ENCODE peak calls at places on chromosomes 11 and 22, in ten cellular contexts. Z is choroid plexus epithelial cell, W is foreskin fibroblast, V is pancreas, L is thoracic aorta, J is HepG2, U is colonic mucosa, F is mammary epithelial cell, M is endothelial cell, X is lower leg skin. E is an unnamed sample.

GRCh38 chr22:30214703-30215405 is 31.7 kb downstream of the LIF start:
- DNase-seq in Z (no peak), W (no peak), V (no peak), L (no peak), J (no peak), U (no peak), F (peak), M (no peak), X (no peak), E (no peak)

GRCh38 chr11:116333193-116333592 is 439.6 kb downstream of the BUD13 start:
- DNase-seq in Z (no peak), W (no peak), V (no peak), L (no peak), J (no peak), U (no peak), F (no peak), M (no peak), X (no peak), E (no peak)

GRCh38 chr11:122869622-122870021 is 12.9 kb upstream of the JHY start:
- DNase-seq in Z (no peak), W (no peak), V (no peak), L (no peak), J (no peak), U (no peak), F (peak), M (no peak), X (no peak), E (no peak)

GRCh38 chr22:49677495-49677889 is 150.2 kb downstream of the BRD1 start:
- DNase-seq in Z (no peak), W (no peak), V (no peak), L (no peak), J (no peak), U (no peak), F (no peak), M (no peak), X (no peak), E (peak)

GRCh38 chr11:20193307-20193706 is 33.0 kb upstream of the DBX1 start:
- DNase-seq in Z (no peak), W (no peak), V (no peak), L (no peak), J (no peak), U (no peak), F (no peak), M (no peak), X (no peak), E (no peak)

GRCh38 chr22:22061085-22062077 is 78.8 kb upstream of the TOP3B start:
- DNase-seq in Z (peak), W (peak), V (no peak), L (no peak), J (peak), U (no peak), F (peak), M (no peak), X (peak), E (no peak)

GRCh38 chr11:95883381-95883780 is 40.5 kb downstream of the MTMR2 start:
- DNase-seq in Z (no peak), W (no peak), V (no peak), L (no peak), J (no peak), U (no peak), F (no peak), M (no peak), X (no peak), E (no peak)

GRCh38 chr22:46731246-46732040 is 6.6 kb downstream of the CERK start:
- DNase-seq in Z (no peak), W (no peak), V (peak), L (no peak), J (peak), U (peak), F (peak), M (no peak), X (no peak), E (no peak)

GRCh38 chr11:122877732-122878131 is 4.8 kb upstream of the JHY start:
- DNase-seq in Z (no peak), W (no peak), V (no peak), L (no peak), J (no peak), U (no peak), F (no peak), M (no peak), X (no peak), E (no peak)

GRCh38 chr11:45511566-45511965 is 153.9 kb downstream of the CHST1 start:
- DNase-seq in Z (no peak), W (no peak), V (no peak), L (no peak), J (no peak), U (no peak), F (no peak), M (no peak), X (no peak), E (no peak)

GRCh38 chr11:31301549-31302225 is 67.9 kb downstream of the DCDC1 start:
- DNase-seq in Z (no peak), W (no peak), V (no peak), L (no peak), J (no peak), U (no peak), F (no peak), M (no peak), X (no peak), E (no peak)

GRCh38 chr22:29873943-29874342 is 9.0 kb upstream of the MTMR3 start:
- DNase-seq in Z (no peak), W (no peak), V (no peak), L (no peak), J (no peak), U (no peak), F (no peak), M (no peak), X (no peak), E (peak)

GRCh38 chr11:72665911-72666472 is 8.2 kb downstream of the PDE2A start:
- DNase-seq in Z (no peak), W (no peak), V (no peak), L (no peak), J (no peak), U (no peak), F (no peak), M (no peak), X (no peak), E (no peak)

GRCh38 chr11:134756811-134757540 is 344.9 kb upstream of the B3GAT1 start:
- DNase-seq in Z (no peak), W (no peak), V (no peak), L (no peak), J (no peak), U (no peak), F (no peak), M (no peak), X (no peak), E (no peak)

GRCh38 chr11:73259406-73260126 is 12.6 kb upstream of the P2RY6 start:
- DNase-seq in Z (no peak), W (no peak), V (peak), L (no peak), J (no peak), U (no peak), F (no peak), M (no peak), X (no peak), E (peak)

GRCh38 chr11:69400140-69400539 is 81.3 kb upstream of the LINC01488 start:
- DNase-seq in Z (no peak), W (no peak), V (no peak), L (no peak), J (no peak), U (no peak), F (no peak), M (no peak), X (no peak), E (no peak)

GRCh38 chr11:1138053-1138452 is 19.7 kb upstream of the MUC5AC start:
- DNase-seq in Z (peak), W (peak), V (no peak), L (no peak), J (no peak), U (no peak), F (peak), M (no peak), X (no peak), E (no peak)

GRCh38 chr22:41659941-41660340 is 28.7 kb downstream of the SNU13 start:
- DNase-seq in Z (no peak), W (no peak), V (no peak), L (no peak), J (no peak), U (no peak), F (no peak), M (no peak), X (no peak), E (no peak)

GRCh38 chr11:103035656-103036434 is 56.1 kb downstream of the DCUN1D5 start:
- DNase-seq in Z (peak), W (peak), V (no peak), L (no peak), J (peak), U (peak), F (peak), M (peak), X (peak), E (no peak)

DNA sequence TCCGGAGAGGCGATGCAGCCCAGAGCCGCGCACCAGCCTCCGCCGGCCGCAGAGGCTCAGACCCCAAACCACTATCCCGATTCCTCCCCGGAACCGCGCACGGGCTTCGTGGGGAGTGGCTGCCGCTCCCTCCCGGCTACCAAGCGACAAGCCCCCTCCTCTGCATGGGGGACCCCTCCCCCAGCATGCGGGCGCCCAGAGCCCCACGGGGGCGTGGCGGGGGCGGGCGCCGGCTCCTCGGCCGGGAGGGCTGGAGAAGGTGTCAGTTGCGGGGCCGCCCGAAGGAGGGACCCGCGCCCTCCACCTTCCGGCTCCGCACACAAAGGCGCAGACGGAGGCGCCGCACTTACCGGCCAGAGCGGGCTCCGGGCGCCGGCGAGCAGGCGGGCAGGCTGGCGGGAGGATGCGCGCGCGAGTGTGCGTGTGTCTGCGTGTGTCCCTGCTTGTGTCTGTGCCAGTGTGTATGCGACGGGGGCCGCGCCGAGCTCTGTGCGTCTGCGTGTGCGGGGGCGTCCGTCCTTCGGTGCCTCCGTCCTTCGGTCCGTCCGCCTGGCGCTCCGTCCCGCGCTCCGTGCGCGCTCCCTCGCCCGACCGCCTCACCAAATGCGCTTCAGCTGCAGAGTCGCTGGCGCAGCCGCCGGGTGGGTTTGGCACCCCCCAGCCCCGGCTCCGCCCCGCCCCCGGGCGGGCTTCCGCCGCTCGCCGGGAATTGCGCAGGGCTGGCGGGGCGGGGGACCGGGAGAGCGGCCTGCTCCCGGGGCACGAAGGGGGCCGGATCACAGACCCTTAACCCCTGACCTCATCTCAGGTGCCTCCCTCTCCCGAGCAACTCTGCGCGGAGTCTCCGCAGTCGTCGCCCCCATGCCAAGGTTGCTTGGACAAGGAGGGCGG is at the start of gene PTPN5:
- DNase-seq in Z (peak), W (no peak), V (peak), L (no peak), J (no peak), U (no peak), F (peak), M (peak), X (no peak), E (peak)
- TF ChIP-seq CTCF in Z (no peak), W (no peak), V (no peak), L (no peak), J (no peak), U (no peak), F (no peak), M (no peak), X (no peak), E (no peak)

GRCh38 chr11:93648168-93648567 is 13.3 kb upstream of the CEP295 start:
- DNase-seq in Z (peak), W (no peak), V (no peak), L (no peak), J (peak), U (no peak), F (peak), M (no peak), X (no peak), E (no peak)
- TF ChIP-seq CTCF in Z (peak), W (peak), V (no peak), L (no peak), J (peak), U (no peak), F (peak), M (no peak), X (no peak), E (peak)

GRCh38 chr11:41201156-41201555 is 258.3 kb downstream of the LRRC4C start:
- DNase-seq in Z (peak), W (no peak), V (no peak), L (no peak), J (peak), U (no peak), F (peak), M (peak), X (no peak), E (no peak)
- TF ChIP-seq CTCF in Z (peak), W (no peak), V (no peak), L (no peak), J (peak), U (no peak), F (peak), M (peak), X (no peak), E (peak)

DNA sequence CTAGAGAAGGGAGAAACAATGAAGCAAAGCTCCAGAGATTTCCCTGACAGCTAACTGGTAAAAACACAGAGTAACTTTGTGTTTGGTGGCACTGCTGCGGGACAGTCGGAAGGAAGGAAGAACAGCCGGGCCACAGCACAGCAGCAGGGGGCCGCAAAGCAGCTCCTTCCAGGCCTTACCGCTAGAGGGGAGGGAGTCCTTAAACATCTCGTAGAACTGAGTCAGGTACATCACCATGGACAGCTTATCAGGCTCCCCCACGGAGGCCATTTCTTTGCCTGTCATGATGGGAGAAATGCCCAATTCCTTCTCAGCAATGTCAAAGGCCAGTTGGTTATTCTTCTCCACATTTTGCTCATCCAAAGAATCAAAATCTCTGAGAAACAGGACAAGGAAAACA is 114.6 kb upstream of the BID start:
- DNase-seq in Z (peak), W (no peak), V (no peak), L (no peak), J (no peak), U (no peak), F (no peak), M (peak), X (no peak), E (no peak)
- TF ChIP-seq CTCF in Z (peak), W (peak), V (no peak), L (no peak), J (no peak), U (no peak), F (no peak), M (no peak), X (no peak), E (peak)

E was measured in osteocyte.